ENCODE peak calls at places on chromosomes 12 and 14, in five cellular contexts. One of them, this sample, is unnamed.

GRCh38 chr12:48978741-48979601 is 849 bp downstream of the WNT1 start:
- DNase-seq in upper lobe of right lung: no peak
- DNase-seq in AG09309: no peak
- DNase-seq in IMR-90: no peak
- DNase-seq in CD8-positive, alpha-beta memory T cell: no peak
- DNase-seq in this sample: no peak

GRCh38 chr14:82451675-82452074 is 918.0 kb upstream of the SEL1L start:
- DNase-seq in upper lobe of right lung: no peak
- DNase-seq in AG09309: no peak
- DNase-seq in IMR-90: no peak
- DNase-seq in CD8-positive, alpha-beta memory T cell: no peak
- DNase-seq in this sample: no peak

GRCh38 chr12:57223191-57224165 is 6.0 kb upstream of the SHMT2 start:
- DNase-seq in upper lobe of right lung: no peak
- DNase-seq in AG09309: no peak
- DNase-seq in IMR-90: no peak
- DNase-seq in CD8-positive, alpha-beta memory T cell: peak
- DNase-seq in this sample: no peak

GRCh38 chr12:95231190-95231589 is 13.6 kb downstream of the VEZT start:
- DNase-seq in upper lobe of right lung: no peak
- DNase-seq in AG09309: no peak
- DNase-seq in IMR-90: peak
- DNase-seq in CD8-positive, alpha-beta memory T cell: no peak
- DNase-seq in this sample: no peak

GRCh38 chr14:77041837-77042557 is 13.5 kb upstream of the IRF2BPL start:
- DNase-seq in upper lobe of right lung: no peak
- DNase-seq in AG09309: peak
- DNase-seq in IMR-90: peak
- DNase-seq in CD8-positive, alpha-beta memory T cell: no peak
- DNase-seq in this sample: no peak

GRCh38 chr12:3313066-3313465 is 177.9 kb upstream of the PRMT8 start:
- DNase-seq in upper lobe of right lung: no peak
- DNase-seq in AG09309: peak
- DNase-seq in IMR-90: peak
- DNase-seq in CD8-positive, alpha-beta memory T cell: no peak
- DNase-seq in this sample: no peak

GRCh38 chr12:108855284-108856169 is 1.9 kb downstream of the SSH1 start:
- DNase-seq in upper lobe of right lung: no peak
- DNase-seq in AG09309: no peak
- DNase-seq in IMR-90: peak
- DNase-seq in CD8-positive, alpha-beta memory T cell: no peak
- DNase-seq in this sample: no peak

GRCh38 chr12:46153267-46153872 is 115.5 kb downstream of the SLC38A1 start:
- DNase-seq in upper lobe of right lung: no peak
- DNase-seq in AG09309: no peak
- DNase-seq in IMR-90: peak
- DNase-seq in CD8-positive, alpha-beta memory T cell: peak
- DNase-seq in this sample: no peak

GRCh38 chr12:3655331-3655900 is 97.5 kb downstream of the CRACR2A start:
- DNase-seq in upper lobe of right lung: no peak
- DNase-seq in AG09309: no peak
- DNase-seq in IMR-90: no peak
- DNase-seq in CD8-positive, alpha-beta memory T cell: no peak
- DNase-seq in this sample: no peak

GRCh38 chr12:59737725-59738463 is 142.1 kb downstream of the SLC16A7 start:
- DNase-seq in upper lobe of right lung: no peak
- DNase-seq in AG09309: no peak
- DNase-seq in IMR-90: peak
- DNase-seq in CD8-positive, alpha-beta memory T cell: no peak
- DNase-seq in this sample: no peak

GRCh38 chr14:21408152-21408551 is 24.3 kb upstream of the SUPT16H start:
- DNase-seq in upper lobe of right lung: no peak
- DNase-seq in AG09309: no peak
- DNase-seq in IMR-90: peak
- DNase-seq in CD8-positive, alpha-beta memory T cell: no peak
- DNase-seq in this sample: no peak

GRCh38 chr12:65567820-65568219 is 256.5 kb upstream of the HMGA2 start:
- DNase-seq in upper lobe of right lung: no peak
- DNase-seq in AG09309: no peak
- DNase-seq in IMR-90: no peak
- DNase-seq in CD8-positive, alpha-beta memory T cell: no peak
- DNase-seq in this sample: no peak

GRCh38 chr12:6772331-6772695 is at the start of gene LAG3:
- DNase-seq in upper lobe of right lung: no peak
- DNase-seq in AG09309: no peak
- DNase-seq in IMR-90: no peak
- DNase-seq in CD8-positive, alpha-beta memory T cell: no peak
- DNase-seq in this sample: no peak

This sample was measured in posterior vena cava.